ENCODE peak calls at places on chromosomes 5 and 9, in seven cellular contexts. One of them, this sample, is unnamed. For H3K9me3, the result is how much of the 10 kb centered on the place peaks cover.

GRCh38 chr5:134132372-134133212 is 18.1 kb downstream of the TCF7 start:
- DNase-seq in K562: no peak
- DNase-seq in GM23248: no peak
- DNase-seq in prostate gland: no peak
- DNase-seq in fibroblast of lung: no peak
- DNase-seq in heart left ventricle: no peak
- DNase-seq in transverse colon: no peak
- DNase-seq in this sample: no peak

GRCh38 chr5:151601376-151601775 is 10.2 kb upstream of the FAT2 start:
- DNase-seq in heart left ventricle: no peak
- DNase-seq in GM23248: no peak
- DNase-seq in fibroblast of lung: no peak
- DNase-seq in K562: no peak
- DNase-seq in prostate gland: no peak
- DNase-seq in transverse colon: no peak
- DNase-seq in this sample: no peak

GRCh38 chr5:180367991-180368390 is 14.9 kb upstream of the GFPT2 start:
- DNase-seq in prostate gland: no peak
- DNase-seq in heart left ventricle: no peak
- DNase-seq in GM23248: no peak
- DNase-seq in transverse colon: no peak
- DNase-seq in K562: no peak
- DNase-seq in fibroblast of lung: no peak
- DNase-seq in this sample: no peak

GRCh38 chr9:93136011-93136440 is 2.0 kb upstream of the NINJ1 start:
- DNase-seq in heart left ventricle: no peak
- DNase-seq in fibroblast of lung: no peak
- DNase-seq in prostate gland: peak
- DNase-seq in K562: no peak
- DNase-seq in transverse colon: no peak
- DNase-seq in GM23248: peak
- DNase-seq in this sample: no peak

GRCh38 chr5:77155179-77155839 is 55.2 kb upstream of the PDE8B start:
- DNase-seq in fibroblast of lung: no peak
- DNase-seq in K562: no peak
- DNase-seq in GM23248: no peak
- DNase-seq in transverse colon: no peak
- DNase-seq in prostate gland: no peak
- DNase-seq in heart left ventricle: no peak
- DNase-seq in this sample: no peak

GRCh38 chr5:157469073-157469472 is 9.1 kb downstream of the NIPAL4 start:
- DNase-seq in GM23248: no peak
- DNase-seq in fibroblast of lung: no peak
- DNase-seq in prostate gland: no peak
- DNase-seq in transverse colon: no peak
- DNase-seq in heart left ventricle: no peak
- DNase-seq in K562: no peak
- DNase-seq in this sample: no peak

GRCh38 chr5:94367900-94368299 is 250.5 kb downstream of the KIAA0825 start:
- DNase-seq in prostate gland: no peak
- DNase-seq in fibroblast of lung: no peak
- DNase-seq in K562: no peak
- DNase-seq in transverse colon: no peak
- DNase-seq in GM23248: no peak
- DNase-seq in heart left ventricle: no peak
- DNase-seq in this sample: no peak

GRCh38 chr9:81787747-81788632 is 98.6 kb upstream of the TLE1 start:
- DNase-seq in K562: no peak
- DNase-seq in heart left ventricle: no peak
- DNase-seq in GM23248: peak
- DNase-seq in fibroblast of lung: peak
- DNase-seq in transverse colon: peak
- DNase-seq in prostate gland: peak
- DNase-seq in this sample: peak

GRCh38 chr5:2699686-2700085 is 51.8 kb downstream of the IRX2 start:
- DNase-seq in GM23248: no peak
- DNase-seq in K562: no peak
- DNase-seq in fibroblast of lung: no peak
- DNase-seq in transverse colon: no peak
- DNase-seq in prostate gland: no peak
- DNase-seq in heart left ventricle: no peak
- DNase-seq in this sample: no peak

GRCh38 chr5:36842087-36842486 is 34.5 kb upstream of the NIPBL start:
- DNase-seq in GM23248: no peak
- DNase-seq in heart left ventricle: no peak
- DNase-seq in prostate gland: no peak
- DNase-seq in K562: no peak
- DNase-seq in fibroblast of lung: no peak
- DNase-seq in transverse colon: no peak
- DNase-seq in this sample: no peak

GRCh38 chr5:112064956-112065355 is 308.0 kb upstream of the NREP start:
- DNase-seq in heart left ventricle: no peak
- DNase-seq in K562: no peak
- DNase-seq in fibroblast of lung: no peak
- DNase-seq in prostate gland: no peak
- DNase-seq in transverse colon: no peak
- DNase-seq in GM23248: no peak
- DNase-seq in this sample: no peak

GRCh38 chr5:149392718-149393117 is 13.6 kb upstream of the IL17B start:
- DNase-seq in transverse colon: no peak
- DNase-seq in prostate gland: no peak
- DNase-seq in GM23248: peak
- DNase-seq in fibroblast of lung: peak
- DNase-seq in K562: no peak
- DNase-seq in heart left ventricle: no peak
- DNase-seq in this sample: no peak

GRCh38 chr5:112492291-112492690 is 73.2 kb upstream of the EPB41L4A start:
- DNase-seq in heart left ventricle: peak
- DNase-seq in K562: peak
- DNase-seq in fibroblast of lung: peak
- DNase-seq in transverse colon: peak
- DNase-seq in prostate gland: no peak
- DNase-seq in GM23248: peak
- DNase-seq in this sample: peak

GRCh38 chr9:121833061-121833460 is 181.6 kb downstream of the DAB2IP start:
- DNase-seq in transverse colon: no peak
- DNase-seq in fibroblast of lung: no peak
- DNase-seq in prostate gland: no peak
- DNase-seq in heart left ventricle: no peak
- DNase-seq in K562: no peak
- DNase-seq in GM23248: no peak
- DNase-seq in this sample: peak

GRCh38 chr9:135251996-135252760 is 164.7 kb downstream of the OLFM1 start:
- DNase-seq in heart left ventricle: no peak
- DNase-seq in fibroblast of lung: no peak
- DNase-seq in GM23248: no peak
- DNase-seq in K562: no peak
- DNase-seq in prostate gland: no peak
- DNase-seq in transverse colon: no peak
- DNase-seq in this sample: no peak

GRCh38 chr9:93891549-93892310 is 63.4 kb downstream of the BARX1 start:
- DNase-seq in K562: no peak
- DNase-seq in heart left ventricle: no peak
- DNase-seq in GM23248: no peak
- DNase-seq in prostate gland: peak
- DNase-seq in transverse colon: peak
- DNase-seq in fibroblast of lung: no peak
- DNase-seq in this sample: no peak

GRCh38 chr9:81971727-81972126 is 16.8 kb upstream of the SPATA31D1 start:
- DNase-seq in prostate gland: no peak
- DNase-seq in GM23248: no peak
- DNase-seq in fibroblast of lung: no peak
- DNase-seq in K562: no peak
- DNase-seq in heart left ventricle: no peak
- DNase-seq in transverse colon: no peak
- DNase-seq in this sample: no peak

GRCh38 chr5:50968296-50969206 is 302.1 kb downstream of the PARP8 start:
- DNase-seq in heart left ventricle: no peak
- DNase-seq in GM23248: peak
- DNase-seq in fibroblast of lung: no peak
- DNase-seq in K562: no peak
- DNase-seq in transverse colon: no peak
- DNase-seq in prostate gland: no peak
- DNase-seq in this sample: no peak

GRCh38 chr5:90264930-90265857 is 144.4 kb downstream of the CETN3 start:
- DNase-seq in GM23248: peak
- DNase-seq in heart left ventricle: peak
- DNase-seq in fibroblast of lung: peak
- DNase-seq in transverse colon: peak
- DNase-seq in K562: peak
- DNase-seq in prostate gland: peak
- DNase-seq in this sample: peak

GRCh38 chr5:124059200-124059599 is 547.2 kb downstream of the CSNK1G3 start:
- DNase-seq in GM23248: peak
- DNase-seq in fibroblast of lung: peak
- DNase-seq in heart left ventricle: no peak
- DNase-seq in prostate gland: no peak
- DNase-seq in transverse colon: no peak
- DNase-seq in K562: no peak
- DNase-seq in this sample: no peak

GRCh38 chr9:6512085-6512657 is 99.2 kb downstream of the UHRF2 start:
- DNase-seq in K562: no peak
- DNase-seq in GM23248: peak
- DNase-seq in fibroblast of lung: peak
- DNase-seq in prostate gland: no peak
- DNase-seq in transverse colon: no peak
- DNase-seq in heart left ventricle: no peak
- DNase-seq in this sample: no peak

GRCh38 chr5:55568629-55569512 is 34.1 kb upstream of the PLPP1 start:
- DNase-seq in GM23248: peak
- DNase-seq in prostate gland: no peak
- DNase-seq in K562: peak
- DNase-seq in fibroblast of lung: peak
- DNase-seq in transverse colon: no peak
- DNase-seq in heart left ventricle: no peak
- DNase-seq in this sample: no peak
- H3K4me3 ChIP-seq in GM23248: peak
- H3K4me3 ChIP-seq in prostate gland: no peak
- H3K4me3 ChIP-seq in K562: no peak
- H3K4me3 ChIP-seq in fibroblast of lung: no peak
- H3K4me3 ChIP-seq in transverse colon: no peak
- H3K4me3 ChIP-seq in heart left ventricle: no peak
- H3K4me3 ChIP-seq in this sample: peak

GRCh38 chr5:142845402-142845901 is 75.3 kb downstream of the ARHGAP26 start:
- DNase-seq in GM23248: no peak
- DNase-seq in K562: no peak
- DNase-seq in transverse colon: peak
- DNase-seq in prostate gland: no peak
- DNase-seq in fibroblast of lung: no peak
- DNase-seq in heart left ventricle: peak
- DNase-seq in this sample: no peak
- H3K27ac ChIP-seq in GM23248: no peak
- H3K27ac ChIP-seq in K562: no peak
- H3K27ac ChIP-seq in transverse colon: peak
- H3K27ac ChIP-seq in prostate gland: no peak
- H3K27ac ChIP-seq in fibroblast of lung: no peak
- H3K27ac ChIP-seq in heart left ventricle: peak
- H3K27ac ChIP-seq in this sample: peak

GRCh38 chr5:178986326-178986960 is 8.7 kb downstream of the GRM6 start:
- DNase-seq in transverse colon: no peak
- DNase-seq in fibroblast of lung: no peak
- DNase-seq in prostate gland: no peak
- DNase-seq in heart left ventricle: no peak
- DNase-seq in K562: no peak
- DNase-seq in GM23248: no peak
- DNase-seq in this sample: no peak
- H3K9me3 ChIP-seq in transverse colon: half or more
- H3K9me3 ChIP-seq in fibroblast of lung: under half
- H3K9me3 ChIP-seq in prostate gland: under half
- H3K9me3 ChIP-seq in heart left ventricle: half or more
- H3K9me3 ChIP-seq in K562: under half
- H3K9me3 ChIP-seq in GM23248: under half
- H3K9me3 ChIP-seq in this sample: half or more

DNA sequence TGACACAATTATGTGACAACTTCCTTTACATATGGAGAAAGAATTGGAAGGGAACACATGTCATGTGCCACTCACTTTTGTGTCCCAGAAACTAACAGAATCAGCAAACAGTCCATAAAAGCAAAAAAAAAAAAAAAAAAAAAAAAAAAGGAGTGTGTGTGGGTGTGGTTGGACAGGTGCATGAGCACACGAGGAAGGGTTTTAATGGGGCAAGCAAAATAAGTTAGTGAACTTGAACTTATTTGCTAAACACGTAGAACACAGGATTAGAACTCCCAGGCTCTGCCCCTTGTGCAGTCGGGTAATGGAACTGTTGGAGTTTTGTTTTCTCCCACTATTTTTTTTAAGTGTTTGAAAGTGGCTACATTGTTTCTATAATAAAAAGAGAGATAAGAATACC is 74.8 kb upstream of the PJA2 start:
- DNase-seq in transverse colon: no peak
- DNase-seq in fibroblast of lung: no peak
- DNase-seq in GM23248: no peak
- DNase-seq in heart left ventricle: no peak
- DNase-seq in K562: no peak
- DNase-seq in prostate gland: no peak
- DNase-seq in this sample: no peak
- H3K4me3 ChIP-seq in transverse colon: no peak
- H3K4me3 ChIP-seq in fibroblast of lung: no peak
- H3K4me3 ChIP-seq in GM23248: no peak
- H3K4me3 ChIP-seq in heart left ventricle: no peak
- H3K4me3 ChIP-seq in K562: no peak
- H3K4me3 ChIP-seq in prostate gland: no peak
- H3K4me3 ChIP-seq in this sample: no peak

GRCh38 chr5:59041355-59041754 is 458.5 kb downstream of the RAB3C start:
- DNase-seq in K562: no peak
- DNase-seq in GM23248: no peak
- DNase-seq in transverse colon: no peak
- DNase-seq in heart left ventricle: no peak
- DNase-seq in fibroblast of lung: no peak
- DNase-seq in prostate gland: no peak
- DNase-seq in this sample: no peak

GRCh38 chr5:59040804-59041201 is 457.9 kb downstream of the RAB3C start:
- DNase-seq in transverse colon: no peak
- DNase-seq in heart left ventricle: no peak
- DNase-seq in K562: no peak
- DNase-seq in fibroblast of lung: no peak
- DNase-seq in prostate gland: no peak
- DNase-seq in GM23248: no peak
- DNase-seq in this sample: no peak

GRCh38 chr5:59040007-59040803 is 457.3 kb downstream of the RAB3C start:
- DNase-seq in transverse colon: no peak
- DNase-seq in heart left ventricle: no peak
- DNase-seq in prostate gland: no peak
- DNase-seq in GM23248: peak
- DNase-seq in K562: no peak
- DNase-seq in fibroblast of lung: no peak
- DNase-seq in this sample: no peak

GRCh38 chr5:59042201-59042600 is 459.3 kb downstream of the RAB3C start:
- DNase-seq in fibroblast of lung: peak
- DNase-seq in K562: no peak
- DNase-seq in prostate gland: no peak
- DNase-seq in GM23248: peak
- DNase-seq in transverse colon: no peak
- DNase-seq in heart left ventricle: no peak
- DNase-seq in this sample: no peak

GRCh38 chr5:59042683-59043082 is 459.8 kb downstream of the RAB3C start:
- DNase-seq in heart left ventricle: peak
- DNase-seq in GM23248: peak
- DNase-seq in fibroblast of lung: peak
- DNase-seq in prostate gland: no peak
- DNase-seq in K562: no peak
- DNase-seq in transverse colon: peak
- DNase-seq in this sample: no peak
- H3K27ac ChIP-seq in heart left ventricle: peak
- H3K27ac ChIP-seq in GM23248: peak
- H3K27ac ChIP-seq in fibroblast of lung: no peak
- H3K27ac ChIP-seq in prostate gland: no peak
- H3K27ac ChIP-seq in K562: no peak
- H3K27ac ChIP-seq in transverse colon: peak
- H3K27ac ChIP-seq in this sample: peak